ENCODE peak calls at places on chromosomes 13 and 19, in ten cellular contexts. U is fibroblast of lung, R is iPS DF 6.9, Z is H9, P is HCT116, O is thoracic aorta, W is trophoblast cell, M is right cardiac atrium, G is ovary, K is body of pancreas. X is an unnamed sample. For H3K4me1 and H3K9me3, the result is how much of the 10 kb centered on the place peaks cover.

GRCh38 chr13:111210488-111210887 is 95.4 kb downstream of the ARHGEF7 start:
- DNase-seq in O (no peak), U (peak), Z (peak), K (peak), M (peak), R (no peak), W (no peak), P (no peak), G (no peak), X (peak)

GRCh38 chr13:110343241-110343865 is 36.3 kb downstream of the COL4A2 start:
- DNase-seq in U (no peak), O (no peak), G (no peak), P (peak), K (no peak), R (no peak), W (peak), Z (no peak), M (no peak), X (peak)

GRCh38 chr13:39635564-39635963 is 19.9 kb upstream of the COG6 start:
- DNase-seq in Z (no peak), P (no peak), M (no peak), U (no peak), K (no peak), R (no peak), G (no peak), O (no peak), W (no peak), X (no peak)

GRCh38 chr13:37446503-37446902 is 152.1 kb downstream of the POSTN start:
- DNase-seq in U (peak), P (no peak), M (no peak), K (no peak), O (no peak), R (no peak), W (peak), G (no peak), Z (no peak), X (peak)

GRCh38 chr19:42334697-42335373 is 9.4 kb downstream of the MEGF8 start:
- DNase-seq in P (no peak), G (no peak), K (no peak), R (no peak), O (no peak), M (no peak), Z (no peak), U (no peak), W (no peak), X (no peak)

GRCh38 chr19:38564981-38565685 is 52.6 kb downstream of the MAP4K1 start:
- DNase-seq in O (no peak), P (no peak), G (no peak), K (no peak), W (no peak), Z (peak), M (peak), U (no peak), R (no peak), X (no peak)

GRCh38 chr13:34156841-34157365 is 339.0 kb downstream of the RFC3 start:
- DNase-seq in M (peak), W (peak), O (peak), P (peak), G (peak), R (no peak), U (peak), K (peak), Z (peak), X (peak)

GRCh38 chr19:49058592-49058991 is 1.0 kb upstream of the CGB7 start:
- DNase-seq in W (no peak), O (no peak), P (no peak), K (no peak), M (no peak), R (no peak), U (no peak), Z (peak), G (no peak), X (no peak)

GRCh38 chr19:4362038-4362828 is 18.9 kb downstream of the MPND start:
- DNase-seq in M (peak), O (no peak), G (peak), P (no peak), W (no peak), Z (no peak), U (no peak), K (no peak), R (no peak), X (no peak)

GRCh38 chr19:14003279-14004051 is 2.7 kb downstream of the RFX1 start:
- DNase-seq in U (no peak), K (no peak), P (no peak), W (no peak), G (no peak), O (no peak), Z (no peak), M (no peak), R (no peak), X (no peak)

GRCh38 chr13:31267126-31267784 is 67.5 kb downstream of the B3GLCT start:
- DNase-seq in Z (no peak), O (no peak), U (no peak), W (no peak), K (no peak), G (no peak), P (no peak), R (no peak), M (no peak), X (no peak)

GRCh38 chr13:81929988-81930387 is 1589.1 kb upstream of the SPRY2 start:
- DNase-seq in G (no peak), P (no peak), M (no peak), W (no peak), Z (peak), U (peak), O (no peak), K (no peak), R (peak), X (no peak)

GRCh38 chr13:82407321-82407720 is 1475.0 kb downstream of the SLITRK1 start:
- DNase-seq in Z (no peak), R (no peak), K (no peak), U (no peak), P (no peak), M (no peak), O (no peak), W (no peak), G (no peak), X (no peak)

GRCh38 chr13:59088716-59089115 is 1075.0 kb downstream of the DIAPH3 start:
- DNase-seq in U (peak), K (no peak), M (no peak), Z (no peak), P (no peak), O (no peak), G (no peak), W (no peak), R (no peak), X (no peak)

GRCh38 chr13:71618154-71618553 is 248.8 kb downstream of the DACH1 start:
- DNase-seq in Z (no peak), P (no peak), K (no peak), U (peak), O (no peak), G (no peak), M (no peak), R (no peak), W (no peak), X (no peak)

GRCh38 chr13:71613347-71613746 is 253.7 kb downstream of the DACH1 start:
- DNase-seq in R (no peak), P (no peak), K (no peak), M (no peak), U (no peak), O (no peak), G (no peak), Z (no peak), W (no peak), X (no peak)

GRCh38 chr13:71624641-71625040 is 242.4 kb downstream of the DACH1 start:
- DNase-seq in G (no peak), W (no peak), O (no peak), K (no peak), M (no peak), P (no peak), Z (no peak), U (no peak), R (no peak), X (no peak)

GRCh38 chr13:71621152-71622124 is 245.6 kb downstream of the DACH1 start:
- DNase-seq in M (no peak), W (no peak), K (no peak), R (no peak), Z (no peak), O (no peak), U (no peak), P (no peak), G (no peak), X (no peak)

DNA sequence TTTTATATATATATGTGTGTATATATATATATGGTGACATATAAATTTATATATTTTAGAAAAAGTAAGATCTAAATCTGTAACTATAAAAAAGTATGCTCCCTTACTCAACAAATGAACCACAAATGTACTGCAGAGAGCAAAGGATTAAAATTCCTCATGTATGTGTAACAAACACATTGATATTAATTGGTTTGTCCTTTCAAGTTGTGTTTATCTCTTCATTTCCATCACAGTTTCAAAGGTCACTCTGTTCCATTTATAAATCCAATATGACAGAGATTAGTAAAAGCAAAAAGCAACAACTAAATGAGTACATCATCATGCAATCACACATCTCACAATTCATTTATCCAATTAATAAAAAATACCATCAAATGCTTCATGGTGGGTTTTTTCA is 247.9 kb downstream of the DACH1 start:
- DNase-seq in K (no peak), R (no peak), P (no peak), U (peak), G (no peak), O (no peak), W (no peak), Z (no peak), M (no peak), X (no peak)
- H3K4me1 ChIP-seq in K (under half), R (under half), P (under half), U (under half), G (under half), O (under half), W (under half), Z (under half), M (under half), X (under half)

GRCh38 chr19:58213075-58213369 is 15.7 kb upstream of the ZNF544 start:
- DNase-seq in R (no peak), G (no peak), M (no peak), Z (no peak), K (no peak), U (no peak), W (no peak), P (no peak), O (no peak), X (no peak)

GRCh38 chr19:58217069-58217481 is 11.6 kb upstream of the ZNF544 start:
- DNase-seq in W (no peak), M (no peak), R (no peak), U (no peak), P (no peak), K (no peak), O (no peak), Z (peak), G (no peak), X (no peak)

GRCh38 chr19:58217607-58218391 is 10.9 kb upstream of the ZNF544 start:
- DNase-seq in U (no peak), M (no peak), Z (no peak), K (no peak), W (no peak), P (no peak), G (no peak), R (no peak), O (no peak), X (no peak)

DNA sequence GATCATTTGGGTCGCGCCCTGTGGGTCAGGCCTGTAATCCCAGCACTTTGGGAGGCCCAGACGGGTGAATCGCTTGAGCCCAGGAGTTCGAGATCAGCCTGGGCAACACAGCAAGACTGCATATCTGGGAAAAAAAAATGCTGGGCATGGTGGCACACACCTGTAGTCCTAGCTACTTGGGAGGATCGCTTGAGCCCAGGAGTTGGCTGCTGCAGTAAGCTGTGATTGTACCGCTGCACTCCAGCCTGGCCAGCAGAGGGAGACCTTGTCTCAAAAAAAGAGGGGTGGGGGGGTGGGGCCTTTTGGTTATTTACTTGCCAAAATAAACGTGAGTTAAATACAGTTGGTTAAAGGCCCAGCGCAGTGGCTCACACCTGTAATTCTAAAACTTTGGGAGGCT is 9.8 kb upstream of the ZNF544 start:
- DNase-seq in G (no peak), M (no peak), U (peak), R (no peak), K (no peak), O (no peak), W (no peak), P (peak), Z (peak), X (no peak)
- H3K9me3 ChIP-seq in G (under half), M (under half), U (under half), R (under half), K (under half), O (half or more), W (under half), P (under half), Z (under half), X (half or more)

DNA sequence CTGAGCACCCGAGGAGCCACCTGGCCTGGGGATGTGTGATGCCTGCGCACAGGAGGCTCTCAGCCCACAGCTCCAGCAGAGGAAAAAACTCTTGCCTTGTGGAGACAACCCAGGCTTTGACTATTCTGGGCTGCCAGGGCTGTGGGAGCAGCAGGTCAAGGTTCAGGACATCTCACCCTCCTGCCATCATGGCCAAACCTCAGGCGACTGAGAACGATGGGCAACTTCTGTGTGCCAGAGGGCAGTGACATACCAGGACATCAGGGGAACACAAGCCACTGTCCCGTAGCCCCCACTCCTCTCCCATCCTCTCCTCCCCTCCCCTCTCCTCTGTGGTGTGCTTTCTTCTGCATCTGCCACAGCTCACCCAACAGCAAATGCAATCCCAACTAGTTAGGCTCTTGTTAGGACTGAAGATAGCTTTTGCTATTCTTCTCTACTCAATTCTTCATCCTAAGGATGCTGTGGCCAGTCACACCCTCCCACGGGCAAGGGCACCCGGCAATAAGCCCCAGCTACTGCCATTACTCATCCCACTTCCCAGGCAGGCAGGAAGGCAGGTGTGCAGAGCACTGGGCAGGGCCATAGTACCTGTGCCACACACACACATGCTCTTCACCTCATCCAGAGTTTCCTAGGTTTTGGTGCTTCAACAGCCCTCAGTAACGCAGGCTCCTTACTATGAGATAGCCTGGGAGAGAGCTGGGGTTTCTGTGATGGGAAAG is 16.8 kb downstream of the ELL start:
- DNase-seq in G (no peak), P (no peak), Z (no peak), U (no peak), M (peak), W (no peak), K (no peak), O (no peak), R (no peak), X (no peak)
- H3K4me1 ChIP-seq in G (half or more), P (under half), Z (under half), U (under half), M (half or more), W (under half), K (half or more), O (half or more), R (under half), X (half or more)

DNA sequence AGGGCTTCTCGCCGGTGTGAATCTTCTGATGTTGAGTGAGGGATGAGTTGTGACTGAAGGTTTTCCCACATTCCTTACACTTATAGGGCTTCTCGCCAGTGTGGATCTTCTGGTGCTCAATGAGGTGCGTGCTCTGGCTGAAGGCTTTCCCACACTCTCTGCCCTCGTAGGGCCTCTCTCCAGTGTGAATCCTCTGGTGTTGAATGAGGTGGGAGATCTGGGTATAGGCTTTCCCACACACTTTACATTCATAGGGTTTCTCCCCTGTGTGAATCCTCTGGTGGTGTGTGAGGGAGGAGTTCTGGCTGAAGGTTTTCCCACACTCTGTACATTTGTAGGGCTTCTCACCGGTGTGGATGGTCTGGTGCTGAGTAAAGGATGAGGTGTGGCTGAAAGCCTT is 33.2 kb downstream of the ZNF473 start:
- DNase-seq in G (no peak), R (no peak), P (no peak), O (no peak), W (no peak), M (no peak), U (no peak), Z (no peak), K (no peak), X (no peak)
- H3K9me3 ChIP-seq in G (under half), R (under half), P (under half), O (under half), W (under half), M (under half), U (under half), Z (under half), K (under half), X (under half)

GRCh38 chr19:16601378-16602052 is 26.5 kb downstream of the MED26 start:
- DNase-seq in W (no peak), U (no peak), Z (no peak), O (no peak), P (no peak), M (peak), R (no peak), K (no peak), G (no peak), X (no peak)
- H3K4me1 ChIP-seq in W (under half), U (under half), Z (under half), O (under half), P (under half), M (under half), R (under half), K (half or more), G (under half), X (under half)

GRCh38 chr19:9159891-9160290 is 18.9 kb upstream of the OR7D2 start:
- DNase-seq in O (no peak), Z (no peak), W (no peak), R (no peak), K (no peak), G (no peak), M (no peak), P (no peak), U (no peak), X (no peak)
- H3K9me3 ChIP-seq in O (under half), Z (under half), W (under half), R (under half), K (under half), G (under half), M (under half), P (half or more), U (under half), X (half or more)

DNA sequence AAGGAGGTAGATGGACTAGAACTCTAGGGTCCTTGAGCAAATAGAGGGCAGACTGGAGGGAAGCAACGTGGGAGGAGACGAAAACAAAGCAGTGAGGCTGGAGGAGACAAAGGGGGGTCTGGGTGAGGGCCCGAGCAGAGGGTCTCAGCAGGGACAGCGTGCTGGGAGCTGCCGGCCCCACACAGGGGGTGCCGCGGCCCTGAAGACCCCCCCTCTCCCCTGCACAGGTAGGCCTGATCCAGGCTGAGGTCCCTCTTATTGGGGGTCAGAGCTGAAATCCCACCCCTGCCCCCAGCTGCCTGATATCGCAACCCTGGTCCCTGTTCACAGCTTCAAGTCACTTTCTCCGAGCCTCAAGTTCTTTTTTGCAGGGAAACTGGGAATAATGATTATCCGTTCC is 8.7 kb downstream of the EPS8L1 start:
- DNase-seq in K (no peak), P (no peak), U (no peak), O (no peak), W (no peak), G (no peak), R (no peak), Z (no peak), M (no peak), X (no peak)
- H3K4me1 ChIP-seq in K (under half), P (under half), U (under half), O (under half), W (under half), G (under half), R (under half), Z (under half), M (under half), X (under half)

X was measured in ascending aorta.